ENCODE peak calls at places on chromosome 3, in ten cellular contexts. K is Peyer's patch, I is vagina, P is ovary, C is IMR-90, O is K562, Y is GM12892, T is gastrocnemius medialis, V is transverse colon, N is adrenal gland. A is an unnamed sample.

GRCh38 chr3:100556656-100557310 is 52.6 kb upstream of the ADGRG7 start:
- DNase-seq in N (no peak), C (peak; percentile 74), P (no peak), K (no peak), Y (no peak), T (no peak), V (no peak), I (no peak), O (no peak), A (peak; percentile 13)

GRCh38 chr3:128153156-128154011 is at the start of gene EEFSEC:
- DNase-seq in T (peak; percentile 63), V (peak; percentile 86), Y (peak; percentile 72), P (peak; percentile 80), I (no peak), K (peak; percentile 90), O (peak; percentile 74), N (peak; percentile 81), C (peak; percentile 83), A (peak; percentile 57)

GRCh38 chr3:178325330-178325729 is 210.9 kb upstream of the KCNMB2 start:
- DNase-seq in Y (no peak), V (no peak), C (peak; percentile 64), T (no peak), O (no peak), N (no peak), P (no peak), K (no peak), I (no peak), A (no peak)

GRCh38 chr3:80068459-80068858 is 300.7 kb upstream of the ROBO1 start:
- DNase-seq in I (no peak), V (no peak), T (no peak), C (no peak), K (no peak), N (no peak), Y (no peak), O (no peak), P (no peak), A (no peak)

GRCh38 chr3:176505878-176506621 is 691.2 kb downstream of the TBL1XR1 start:
- DNase-seq in I (no peak), Y (no peak), T (no peak), P (no peak), C (no peak), O (no peak), N (no peak), K (no peak), V (no peak), A (no peak)

GRCh38 chr3:47475029-47475569 is 642 bp downstream of the SCAP start:
- DNase-seq in K (no peak), V (peak; percentile 14), P (no peak), N (no peak), Y (no peak), I (no peak), C (peak; percentile 32), O (peak; percentile 40), T (no peak), A (no peak)

GRCh38 chr3:33949074-33949473 is 150.6 kb downstream of the PDCD6IP start:
- DNase-seq in N (no peak), C (no peak), K (no peak), Y (no peak), P (no peak), O (no peak), I (no peak), V (no peak), T (no peak), A (no peak)

GRCh38 chr3:129121016-129121791 is 400 bp downstream of the RAB43 start:
- DNase-seq in T (no peak), P (no peak), O (no peak), C (peak; percentile 26), I (no peak), Y (no peak), V (peak; percentile 19), K (no peak), N (peak; percentile 29), A (no peak)

GRCh38 chr3:33658971-33659848 is 58.8 kb downstream of the CLASP2 start:
- DNase-seq in N (peak; percentile 77), P (peak; percentile 65), T (peak; percentile 66), C (peak; percentile 88), Y (peak; percentile 9), V (peak; percentile 65), O (peak; percentile 69), K (peak; percentile 64), I (no peak), A (peak; percentile 30)

GRCh38 chr3:169365993-169366915 is 297.3 kb downstream of the MECOM start:
- DNase-seq in P (no peak), K (no peak), O (no peak), V (no peak), T (no peak), N (no peak), C (no peak), I (no peak), Y (no peak), A (no peak)

GRCh38 chr3:71520186-71521020 is 63.1 kb downstream of the FOXP1 start:
- DNase-seq in I (no peak), O (no peak), K (no peak), T (no peak), P (no peak), N (no peak), Y (no peak), V (no peak), C (peak; percentile 47), A (no peak)

GRCh38 chr3:71521021-71521352 is 62.5 kb downstream of the FOXP1 start:
- DNase-seq in O (no peak), C (no peak), T (no peak), I (no peak), V (no peak), K (no peak), Y (no peak), P (no peak), N (no peak), A (no peak)

GRCh38 chr3:71523628-71524027 is 59.9 kb downstream of the FOXP1 start:
- DNase-seq in I (no peak), V (no peak), N (no peak), K (no peak), O (no peak), C (no peak), Y (no peak), P (no peak), T (no peak), A (no peak)

GRCh38 chr3:71524688-71525087 is 58.8 kb downstream of the FOXP1 start:
- DNase-seq in I (no peak), Y (no peak), N (no peak), K (no peak), P (no peak), O (no peak), V (no peak), T (no peak), C (no peak), A (no peak)

GRCh38 chr3:71521940-71522876 is 61.3 kb downstream of the FOXP1 start:
- DNase-seq in N (no peak), I (no peak), T (no peak), C (no peak), Y (no peak), K (no peak), O (no peak), P (no peak), V (no peak), A (no peak)
- TF ChIP-seq POLR2A in N (no peak), I (no peak), T (no peak), C (no peak), Y (no peak), K (no peak), O (no peak), P (no peak), V (no peak), A (no peak)

GRCh38 chr3:61564405-61565059 is 3.2 kb downstream of the PTPRG start:
- DNase-seq in O (peak; percentile 7), N (peak; percentile 88), T (peak; percentile 60), V (peak; percentile 85), I (no peak), P (peak; percentile 90), Y (peak; percentile 15), K (peak; percentile 87), C (peak; percentile 61), A (peak; percentile 70)
- TF ChIP-seq POLR2A in O (no peak), N (no peak), T (peak; percentile 47), V (no peak), I (no peak), P (no peak), Y (no peak), K (no peak), C (no peak), A (no peak)

GRCh38 chr3:195147649-195148121 is 123.3 kb downstream of the XXYLT1 start:
- DNase-seq in C (peak; percentile 62), V (peak; percentile 65), Y (peak; percentile 44), I (no peak), N (no peak), T (no peak), P (no peak), O (no peak), K (peak; percentile 66), A (no peak)
- TF ChIP-seq POLR2A in C (no peak), V (no peak), Y (peak; percentile 56), I (no peak), N (no peak), T (no peak), P (no peak), O (no peak), K (no peak), A (no peak)

GRCh38 chr3:71724171-71724453 is 1.1 kb downstream of the EIF4E3 start:
- DNase-seq in V (no peak), P (no peak), N (no peak), I (no peak), K (no peak), O (no peak), Y (no peak), T (no peak), C (no peak), A (no peak)

GRCh38 chr3:71726106-71726505 is 904 bp upstream of the EIF4E3 start:
- DNase-seq in C (no peak), V (peak; percentile 26), I (no peak), P (no peak), N (no peak), Y (no peak), T (no peak), K (no peak), O (no peak), A (no peak)

GRCh38 chr3:71723452-71724170 is 1.6 kb downstream of the EIF4E3 start:
- DNase-seq in O (no peak), Y (peak; percentile 12), I (no peak), V (no peak), P (no peak), C (no peak), T (no peak), N (no peak), K (no peak), A (no peak)

GRCh38 chr3:71725279-71725991 is at the start of gene EIF4E3:
- DNase-seq in Y (peak; percentile 51), V (peak; percentile 42), C (peak; percentile 4), O (peak; percentile 83), N (peak; percentile 25), T (no peak), P (no peak), I (no peak), K (peak; percentile 72), A (peak; percentile 67)

DNA sequence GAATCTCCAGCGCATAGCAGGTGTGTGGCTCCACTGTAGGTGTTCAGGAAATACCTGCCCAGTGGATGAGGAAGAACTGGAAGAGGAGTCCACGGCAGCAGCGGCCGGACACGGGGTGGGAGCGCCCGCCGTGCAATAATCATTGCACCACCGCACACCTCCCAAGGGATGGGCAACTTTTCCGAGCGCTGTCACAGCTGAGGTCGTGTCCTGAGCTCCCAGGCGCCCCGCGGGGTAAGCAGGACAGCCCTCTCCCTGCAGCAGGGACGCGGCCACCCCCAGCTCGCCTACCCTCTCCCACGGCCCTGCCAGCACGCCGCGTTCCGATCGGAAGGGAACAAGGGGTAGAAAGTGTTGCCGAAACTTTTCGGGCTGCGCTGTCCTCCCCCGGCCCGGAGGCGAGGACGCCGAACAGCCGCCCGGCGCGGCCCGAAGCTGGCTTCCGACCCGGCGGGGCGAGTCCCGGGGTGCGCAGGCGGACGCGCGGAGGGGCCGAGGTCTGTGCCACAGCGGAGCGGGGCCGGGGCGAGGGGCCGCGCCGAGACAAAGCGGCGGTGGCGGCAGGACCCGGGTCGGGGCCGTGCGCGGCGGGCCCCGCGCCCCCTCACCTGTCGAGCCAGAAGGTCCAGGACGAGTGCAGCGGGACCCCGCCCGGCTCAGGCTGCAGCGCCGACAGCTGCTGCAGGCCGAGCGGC is 471 bp downstream of the EIF4E3 start:
- DNase-seq in P (peak; percentile 58), O (no peak), K (peak; percentile 78), T (peak; percentile 21), V (peak; percentile 69), I (no peak), C (no peak), N (peak; percentile 52), Y (peak; percentile 34), A (peak; percentile 44)
- TF ChIP-seq POLR2A in P (no peak), O (no peak), K (peak; percentile 60), T (peak; percentile 32), V (peak; percentile 84), I (no peak), C (no peak), N (no peak), Y (no peak), A (no peak)

A was measured in H54.